ENCODE peak calls at places on chromosome 9, in four cellular contexts. X is WTC11, R is GM12878, E is HepG2. S is an unnamed sample.

GRCh38 chr9:134390537-134390936 is 64.3 kb downstream of the RXRA start:
- DNase-seq in X (no peak), R (no peak), E (no peak), S (no peak)

GRCh38 chr9:131732636-131733340 is 7.1 kb downstream of the RAPGEF1 start:
- DNase-seq in X (no peak), R (no peak), E (no peak), S (no peak)

GRCh38 chr9:125440411-125440810 is 178.8 kb downstream of the GAPVD1 start:
- DNase-seq in X (no peak), R (no peak), E (no peak), S (no peak)

GRCh38 chr9:15389636-15390035 is 33.0 kb upstream of the SNAPC3 start:
- DNase-seq in X (no peak), R (no peak), E (no peak), S (no peak)

GRCh38 chr9:111298111-111298510 is 31.9 kb downstream of the OR2K2 start:
- DNase-seq in X (no peak), R (no peak), E (no peak), S (no peak)

GRCh38 chr9:20603524-20604268 is 18.6 kb downstream of the MLLT3 start:
- DNase-seq in X (no peak), R (no peak), E (no peak), S (no peak)

GRCh38 chr9:98943682-98944129 is at the start of gene COL15A1:
- DNase-seq in X (peak; percentile 64), R (no peak), E (no peak), S (peak; percentile 63)

GRCh38 chr9:127973169-127974001 is 7.4 kb downstream of the EEIG1 start:
- DNase-seq in X (no peak), R (no peak), E (no peak), S (no peak)

GRCh38 chr9:21974542-21975409 is 19.4 kb downstream of the CDKN2A start:
- DNase-seq in X (peak; percentile 87), R (no peak), E (no peak), S (no peak)

GRCh38 chr9:116905131-116905724 is 218.1 kb downstream of the TRIM32 start:
- DNase-seq in X (no peak), R (no peak), E (no peak), S (no peak)

GRCh38 chr9:112842555-112842954 is 48.1 kb downstream of the SLC46A2 start:
- DNase-seq in X (no peak), R (no peak), E (no peak), S (no peak)

GRCh38 chr9:118034701-118035100 is 330.5 kb downstream of the TLR4 start:
- DNase-seq in X (no peak), R (no peak), E (no peak), S (no peak)

GRCh38 chr9:132125361-132125760 is 36.5 kb upstream of the NTNG2 start:
- DNase-seq in X (peak; percentile 66), R (no peak), E (no peak), S (no peak)

GRCh38 chr9:11992866-11993265 is 700.3 kb upstream of the TYRP1 start:
- DNase-seq in X (no peak), R (no peak), E (no peak), S (no peak)

GRCh38 chr9:109453210-109453842 is 44.8 kb downstream of the PTPN3 start:
- DNase-seq in X (no peak), R (no peak), E (no peak), S (no peak)

GRCh38 chr9:2597483-2597882 is 24.1 kb upstream of the VLDLR start:
- DNase-seq in X (no peak), R (no peak), E (no peak), S (no peak)

GRCh38 chr9:91541744-91542143 is 118.1 kb upstream of the NFIL3 start:
- DNase-seq in X (no peak), R (no peak), E (no peak), S (no peak)

GRCh38 chr9:18604971-18605370 is 131.0 kb downstream of the ADAMTSL1 start:
- DNase-seq in X (no peak), R (no peak), E (no peak), S (no peak)

GRCh38 chr9:112180387-112180881 is 5.3 kb upstream of the SUSD1 start:
- DNase-seq in X (no peak), R (no peak), E (peak; percentile 86), S (peak; percentile 72)

GRCh38 chr9:118631956-118632355 is 737.3 kb downstream of the BRINP1 start:
- DNase-seq in X (no peak), R (no peak), E (no peak), S (no peak)

GRCh38 chr9:134366223-134367031 is 40.2 kb downstream of the RXRA start:
- DNase-seq in X (no peak), R (no peak), E (no peak), S (peak; percentile 45)

GRCh38 chr9:95005276-95006141 is 279.0 kb downstream of the AOPEP start:
- DNase-seq in X (no peak), R (no peak), E (no peak), S (no peak)

GRCh38 chr9:3863686-3864085 is 337.9 kb upstream of the RFX3 start:
- DNase-seq in X (no peak), R (no peak), E (no peak), S (no peak)

GRCh38 chr9:131915181-131915580 is 164.5 kb downstream of the MED27 start:
- DNase-seq in X (no peak), R (no peak), E (no peak), S (no peak)

GRCh38 chr9:116087246-116087645 is 66.3 kb upstream of the PAPPA start:
- DNase-seq in X (no peak), R (no peak), E (no peak), S (no peak)

GRCh38 chr9:126612329-126612812 is 1.4 kb upstream of the LMX1B start:
- DNase-seq in X (no peak), R (no peak), E (no peak), S (no peak)

DNA sequence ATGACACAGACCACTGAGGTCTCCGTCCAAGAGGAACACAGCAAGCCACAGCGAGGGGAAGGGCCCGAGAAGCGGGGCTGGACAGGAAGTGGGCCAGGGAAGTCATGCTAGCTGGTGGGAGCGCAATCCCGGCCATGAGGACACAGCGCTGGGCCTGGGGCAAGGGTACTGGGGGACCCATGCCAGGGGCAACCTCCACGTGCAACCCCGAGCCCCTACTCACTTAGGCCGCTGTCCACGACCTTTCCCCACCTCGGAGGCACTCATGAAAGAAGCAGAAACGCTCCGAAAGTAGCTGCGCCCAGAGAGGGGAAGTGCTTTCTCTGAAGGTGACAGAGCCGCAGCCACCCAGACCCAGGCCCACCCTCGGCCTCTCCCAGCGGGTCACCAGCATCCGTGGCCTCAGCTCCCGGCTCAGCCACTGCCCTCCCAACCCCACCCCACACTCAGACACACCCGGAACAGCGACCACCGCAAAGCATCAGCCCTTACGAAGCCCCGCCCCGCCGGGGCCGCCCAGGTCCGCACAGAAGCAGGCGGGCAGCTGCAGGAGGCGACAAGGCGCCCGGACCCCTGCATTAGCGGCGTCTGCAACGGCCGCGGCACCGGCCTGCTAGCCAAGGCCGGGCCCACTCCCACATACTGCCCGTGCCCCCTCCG is 782 bp downstream of the BICD2 start:
- DNase-seq in X (peak; percentile 44), R (no peak), E (no peak), S (peak; percentile 69)
- TF ChIP-seq CREM in X (no peak), R (no peak), E (no peak), S (no peak)

DNA sequence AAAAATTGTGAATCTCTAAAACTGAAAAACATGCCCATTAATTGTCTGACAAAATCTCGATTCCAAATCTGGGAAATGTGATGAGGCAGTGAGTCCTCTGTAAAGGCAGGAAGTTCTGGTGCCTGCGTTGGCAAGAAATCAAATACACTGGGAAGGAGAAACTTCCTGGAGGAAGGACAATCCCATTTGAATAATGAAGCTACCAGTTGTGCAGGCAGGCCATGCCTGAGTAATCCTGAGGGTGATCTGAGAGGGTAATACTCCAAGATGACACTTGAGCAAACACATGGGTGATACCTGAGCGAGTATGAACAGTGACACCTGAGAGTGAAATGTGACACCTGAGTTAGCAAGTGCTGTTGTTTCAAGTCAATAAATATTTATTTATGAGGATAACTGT is 49.6 kb downstream of the KIF24 start:
- DNase-seq in X (no peak), R (no peak), E (no peak), S (no peak)
- TF ChIP-seq CREM in X (no peak), R (no peak), E (no peak), S (no peak)

DNA sequence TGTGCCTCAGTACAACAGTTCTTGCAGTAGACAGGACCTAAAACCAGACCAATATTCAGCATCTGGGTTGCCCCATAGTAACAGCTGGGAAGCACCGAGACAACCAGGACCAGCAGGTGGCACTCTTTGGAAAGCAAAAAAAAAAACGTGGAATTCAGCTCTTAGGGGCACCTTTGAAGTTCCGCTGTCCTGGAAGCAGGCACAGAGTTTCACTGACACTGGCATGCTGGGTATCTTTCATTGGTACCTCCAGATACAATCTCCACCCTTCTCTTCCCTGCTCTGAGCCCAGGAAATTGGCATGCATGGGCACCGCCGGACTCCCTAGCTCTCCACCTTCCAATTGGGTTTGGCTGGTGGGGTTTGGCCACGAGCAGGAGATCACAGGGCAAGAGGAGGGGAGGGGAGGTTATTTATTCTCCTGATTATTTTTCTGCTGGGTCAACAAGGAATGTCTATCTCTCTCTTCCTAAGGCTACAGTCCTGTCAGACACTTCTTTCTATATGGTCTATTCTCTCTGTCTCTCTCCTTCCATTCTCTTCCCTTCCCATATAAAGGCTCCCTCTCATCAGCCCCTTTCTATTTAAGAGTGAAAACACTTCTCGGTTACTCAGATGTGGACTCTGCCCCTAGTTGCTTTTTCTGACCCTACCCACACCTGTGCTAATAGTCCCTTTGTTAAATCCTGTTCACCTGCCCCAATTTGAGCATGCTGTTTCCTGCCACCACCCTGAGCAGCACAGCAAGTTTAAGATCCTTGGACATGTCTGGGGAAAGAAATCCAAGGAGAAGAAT is 1.9 kb upstream of the IDNK start:
- DNase-seq in X (peak; percentile 28), R (no peak), E (peak; percentile 75), S (no peak)
- TF ChIP-seq CREM in X (no peak), R (no peak), E (no peak), S (no peak)

GRCh38 chr9:71638627-71639026 is 129.7 kb downstream of the CEMIP2 start:
- DNase-seq in X (no peak), R (no peak), E (no peak), S (no peak)
- TF ChIP-seq CREM in X (no peak), R (no peak), E (no peak), S (peak; percentile 82)

DNA sequence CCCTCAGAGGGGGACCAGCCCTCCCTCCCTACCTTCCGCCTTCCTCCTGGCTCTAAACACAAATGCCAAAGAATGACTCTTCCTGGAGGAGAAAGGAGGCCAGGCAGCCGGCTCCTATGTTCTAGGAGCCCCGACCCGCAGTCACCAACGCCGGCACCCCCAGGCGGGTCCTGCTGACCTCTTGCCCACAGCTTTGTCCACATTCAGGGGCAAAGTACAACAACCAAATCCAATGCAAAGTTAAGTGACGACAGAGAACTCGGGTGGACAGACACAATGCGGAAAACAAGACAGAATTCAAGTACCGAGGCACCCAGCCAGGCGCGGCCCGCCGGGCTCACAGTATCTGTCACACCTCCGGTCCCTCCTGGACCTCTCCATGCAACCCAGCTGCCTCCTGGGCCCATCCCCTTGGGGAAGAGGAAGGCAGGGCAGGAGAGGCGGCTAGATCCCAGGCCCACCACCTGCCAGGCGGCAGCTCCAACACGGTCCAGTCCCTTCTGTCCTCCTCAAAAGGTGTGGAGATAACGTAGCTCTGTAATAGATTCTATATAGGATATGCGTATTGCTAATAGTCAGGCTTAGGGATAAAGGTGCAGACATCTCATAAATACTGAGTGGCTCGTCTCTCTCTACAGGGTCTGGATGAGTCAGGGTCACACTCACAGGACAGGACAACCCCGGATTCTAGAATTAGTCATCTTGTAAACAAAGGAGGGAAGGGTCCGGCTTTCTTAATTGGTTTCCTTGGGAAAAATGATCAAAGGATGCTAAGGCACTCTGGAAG is 46.9 kb upstream of the UBAC1 start:
- DNase-seq in X (no peak), R (no peak), E (peak; percentile 83), S (no peak)
- TF ChIP-seq CREM in X (no peak), R (no peak), E (peak; percentile 48), S (no peak)